ENCODE peak calls at places on chromosome 15, in eight cellular contexts. C, G, P, J, M, S, T and U are unnamed samples.

GRCh38 chr15:48096355-48096786 is 24.4 kb upstream of the SLC24A5 start:
- DNase-seq in C (no peak), G (no peak), P (no peak), J (no peak), M (no peak), S (no peak), T (no peak), U (no peak)

GRCh38 chr15:40150163-40150925 is 10.5 kb upstream of the BUB1B start:
- DNase-seq in C (no peak), G (no peak), P (peak), J (no peak), M (peak), S (no peak), T (no peak), U (peak)

GRCh38 chr15:40803076-40803475 is 3.8 kb upstream of the ZFYVE19 start:
- DNase-seq in C (no peak), G (no peak), P (no peak), J (no peak), M (no peak), S (no peak), T (no peak), U (no peak)

GRCh38 chr15:39255760-39256159 is 325.1 kb upstream of the THBS1 start:
- DNase-seq in C (no peak), G (no peak), P (peak), J (no peak), M (no peak), S (no peak), T (no peak), U (no peak)

GRCh38 chr15:74790080-74790916 is 8.4 kb downstream of the CSK start:
- DNase-seq in C (no peak), G (peak), P (no peak), J (no peak), M (peak), S (no peak), T (peak), U (no peak)

GRCh38 chr15:66737243-66738010 is 35.4 kb downstream of the SMAD6 start:
- DNase-seq in C (no peak), G (no peak), P (no peak), J (no peak), M (no peak), S (no peak), T (no peak), U (no peak)

GRCh38 chr15:76987276-76987675 is 7.7 kb upstream of the PSTPIP1 start:
- DNase-seq in C (no peak), G (no peak), P (no peak), J (no peak), M (no peak), S (no peak), T (no peak), U (no peak)

GRCh38 chr15:51818156-51818555 is 11.3 kb upstream of the TMOD3 start:
- DNase-seq in C (no peak), G (no peak), P (no peak), J (no peak), M (no peak), S (no peak), T (no peak), U (no peak)

GRCh38 chr15:69727257-69727924 is 274.8 kb downstream of the RPLP1 start:
- DNase-seq in C (no peak), G (no peak), P (no peak), J (no peak), M (no peak), S (no peak), T (no peak), U (no peak)

GRCh38 chr15:66774001-66774814 is 72.2 kb downstream of the SMAD6 start:
- DNase-seq in C (peak), G (peak), P (peak), J (peak), M (peak), S (no peak), T (no peak), U (peak)

GRCh38 chr15:63826513-63826912 is 7.2 kb downstream of the HERC1 start:
- DNase-seq in C (no peak), G (no peak), P (no peak), J (no peak), M (peak), S (peak), T (no peak), U (no peak)

GRCh38 chr15:34620814-34621213 is 37.4 kb upstream of the GOLGA8B start:
- DNase-seq in C (no peak), G (no peak), P (no peak), J (no peak), M (no peak), S (no peak), T (no peak), U (no peak)

GRCh38 chr15:49438970-49439631 is 16.1 kb downstream of the FGF7 start:
- DNase-seq in C (no peak), G (no peak), P (no peak), J (no peak), M (no peak), S (no peak), T (no peak), U (no peak)

GRCh38 chr15:58040117-58040516 is 25.4 kb downstream of the ALDH1A2 start:
- DNase-seq in C (no peak), G (no peak), P (peak), J (no peak), M (no peak), S (no peak), T (no peak), U (no peak)

GRCh38 chr15:43104426-43104825 is 1.4 kb downstream of the UBR1 start:
- DNase-seq in C (no peak), G (no peak), P (no peak), J (no peak), M (no peak), S (no peak), T (no peak), U (peak)

GRCh38 chr15:83378921-83379561 is 68.1 kb upstream of the SH3GL3 start:
- DNase-seq in C (no peak), G (no peak), P (no peak), J (no peak), M (no peak), S (no peak), T (no peak), U (peak)

GRCh38 chr15:29556385-29556784 is 265.9 kb downstream of the TJP1 start:
- DNase-seq in C (no peak), G (no peak), P (no peak), J (no peak), M (no peak), S (no peak), T (no peak), U (no peak)

GRCh38 chr15:31235298-31236183 is 91.1 kb upstream of the KLF13 start:
- DNase-seq in C (no peak), G (no peak), P (no peak), J (no peak), M (peak), S (no peak), T (no peak), U (no peak)